ENCODE peak calls at places on chromosome 6, in nine cellular contexts. One of them, this sample, is unnamed.

GRCh38 chr6:116229287-116229913 is 24.5 kb downstream of the TSPYL4 start:
- DNase-seq in lung: no peak
- DNase-seq in spleen: no peak
- DNase-seq in glutamatergic neuron: peak
- DNase-seq in ascending aorta: peak
- DNase-seq in AG10803: peak
- DNase-seq in CD4-positive, alpha-beta T cell: no peak
- DNase-seq in GM13976: no peak
- DNase-seq in mammary epithelial cell: no peak
- DNase-seq in this sample: no peak

GRCh38 chr6:142350309-142350708 is 48.5 kb downstream of the ADGRG6 start:
- DNase-seq in CD4-positive, alpha-beta T cell: no peak
- DNase-seq in glutamatergic neuron: no peak
- DNase-seq in mammary epithelial cell: no peak
- DNase-seq in GM13976: no peak
- DNase-seq in ascending aorta: no peak
- DNase-seq in lung: no peak
- DNase-seq in AG10803: no peak
- DNase-seq in spleen: no peak
- DNase-seq in this sample: no peak

GRCh38 chr6:116779569-116780164 is 14.1 kb upstream of the FAM162B start:
- DNase-seq in CD4-positive, alpha-beta T cell: no peak
- DNase-seq in GM13976: peak
- DNase-seq in ascending aorta: no peak
- DNase-seq in glutamatergic neuron: no peak
- DNase-seq in AG10803: peak
- DNase-seq in lung: no peak
- DNase-seq in spleen: no peak
- DNase-seq in mammary epithelial cell: no peak
- DNase-seq in this sample: peak

GRCh38 chr6:1404713-1405098 is 15.3 kb downstream of the FOXF2 start:
- DNase-seq in AG10803: no peak
- DNase-seq in ascending aorta: no peak
- DNase-seq in spleen: no peak
- DNase-seq in lung: no peak
- DNase-seq in mammary epithelial cell: no peak
- DNase-seq in GM13976: no peak
- DNase-seq in CD4-positive, alpha-beta T cell: no peak
- DNase-seq in glutamatergic neuron: no peak
- DNase-seq in this sample: no peak

GRCh38 chr6:24403501-24403824 is 727 bp downstream of the MRS2 start:
- DNase-seq in lung: no peak
- DNase-seq in mammary epithelial cell: peak
- DNase-seq in spleen: no peak
- DNase-seq in ascending aorta: no peak
- DNase-seq in glutamatergic neuron: no peak
- DNase-seq in CD4-positive, alpha-beta T cell: no peak
- DNase-seq in AG10803: no peak
- DNase-seq in GM13976: no peak
- DNase-seq in this sample: no peak

GRCh38 chr6:123841067-123841896 is 37.6 kb downstream of the NKAIN2 start:
- DNase-seq in AG10803: no peak
- DNase-seq in mammary epithelial cell: no peak
- DNase-seq in GM13976: no peak
- DNase-seq in glutamatergic neuron: no peak
- DNase-seq in ascending aorta: no peak
- DNase-seq in lung: no peak
- DNase-seq in spleen: no peak
- DNase-seq in CD4-positive, alpha-beta T cell: no peak
- DNase-seq in this sample: no peak

GRCh38 chr6:109690373-109690739 is 646 bp downstream of the AK9 start:
- DNase-seq in AG10803: no peak
- DNase-seq in CD4-positive, alpha-beta T cell: peak
- DNase-seq in lung: peak
- DNase-seq in glutamatergic neuron: peak
- DNase-seq in ascending aorta: no peak
- DNase-seq in mammary epithelial cell: no peak
- DNase-seq in spleen: peak
- DNase-seq in GM13976: peak
- DNase-seq in this sample: peak

GRCh38 chr6:162726997-162727346 is 594 bp downstream of the PRKN start:
- DNase-seq in mammary epithelial cell: no peak
- DNase-seq in GM13976: peak
- DNase-seq in AG10803: no peak
- DNase-seq in CD4-positive, alpha-beta T cell: no peak
- DNase-seq in lung: no peak
- DNase-seq in glutamatergic neuron: no peak
- DNase-seq in ascending aorta: no peak
- DNase-seq in spleen: no peak
- DNase-seq in this sample: no peak

GRCh38 chr6:151488226-151488625 is 5.6 kb upstream of the CCDC170 start:
- DNase-seq in ascending aorta: no peak
- DNase-seq in mammary epithelial cell: peak
- DNase-seq in GM13976: no peak
- DNase-seq in glutamatergic neuron: no peak
- DNase-seq in lung: no peak
- DNase-seq in AG10803: no peak
- DNase-seq in CD4-positive, alpha-beta T cell: no peak
- DNase-seq in spleen: no peak
- DNase-seq in this sample: no peak

GRCh38 chr6:73984851-73985250 is 288.8 kb downstream of the CD109 start:
- DNase-seq in ascending aorta: no peak
- DNase-seq in spleen: no peak
- DNase-seq in GM13976: no peak
- DNase-seq in lung: no peak
- DNase-seq in CD4-positive, alpha-beta T cell: no peak
- DNase-seq in glutamatergic neuron: no peak
- DNase-seq in mammary epithelial cell: no peak
- DNase-seq in AG10803: peak
- DNase-seq in this sample: no peak

GRCh38 chr6:73983367-73983766 is 287.4 kb downstream of the CD109 start:
- DNase-seq in CD4-positive, alpha-beta T cell: no peak
- DNase-seq in mammary epithelial cell: no peak
- DNase-seq in lung: no peak
- DNase-seq in GM13976: no peak
- DNase-seq in ascending aorta: no peak
- DNase-seq in glutamatergic neuron: no peak
- DNase-seq in spleen: no peak
- DNase-seq in AG10803: peak
- DNase-seq in this sample: no peak

GRCh38 chr6:73985891-73986290 is 289.9 kb downstream of the CD109 start:
- DNase-seq in GM13976: no peak
- DNase-seq in spleen: no peak
- DNase-seq in AG10803: peak
- DNase-seq in mammary epithelial cell: peak
- DNase-seq in CD4-positive, alpha-beta T cell: no peak
- DNase-seq in ascending aorta: no peak
- DNase-seq in lung: no peak
- DNase-seq in glutamatergic neuron: no peak
- DNase-seq in this sample: no peak
- TF ChIP-seq CTCF in GM13976: no peak
- TF ChIP-seq CTCF in spleen: no peak
- TF ChIP-seq CTCF in AG10803: peak
- TF ChIP-seq CTCF in mammary epithelial cell: peak
- TF ChIP-seq CTCF in CD4-positive, alpha-beta T cell: no peak
- TF ChIP-seq CTCF in ascending aorta: peak
- TF ChIP-seq CTCF in lung: no peak
- TF ChIP-seq CTCF in glutamatergic neuron: no peak
- TF ChIP-seq CTCF in this sample: no peak

DNA sequence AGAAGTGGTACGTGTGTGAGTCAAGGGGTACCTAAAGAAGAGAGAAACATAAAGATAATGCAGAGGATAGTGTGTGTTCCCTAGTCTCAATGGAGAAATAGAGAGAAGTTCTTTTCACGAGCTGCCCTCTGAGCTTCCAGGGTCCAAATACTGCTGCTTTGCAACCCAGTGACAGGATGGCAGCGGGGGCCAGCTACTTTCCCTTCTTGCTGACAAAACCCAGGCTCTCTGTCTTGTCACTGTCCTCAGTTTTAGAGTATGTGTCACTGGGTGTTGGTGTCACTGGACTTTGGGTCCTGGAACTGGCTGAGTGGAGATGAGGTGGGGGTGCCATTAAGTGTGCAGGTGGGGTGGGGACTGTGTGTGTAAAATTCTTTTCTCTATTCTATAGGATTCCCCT is 265.6 kb downstream of the CDC5L start:
- DNase-seq in CD4-positive, alpha-beta T cell: no peak
- DNase-seq in spleen: no peak
- DNase-seq in lung: no peak
- DNase-seq in glutamatergic neuron: no peak
- DNase-seq in GM13976: no peak
- DNase-seq in mammary epithelial cell: no peak
- DNase-seq in AG10803: no peak
- DNase-seq in ascending aorta: no peak
- DNase-seq in this sample: no peak
- TF ChIP-seq CTCF in CD4-positive, alpha-beta T cell: no peak
- TF ChIP-seq CTCF in spleen: no peak
- TF ChIP-seq CTCF in lung: no peak
- TF ChIP-seq CTCF in glutamatergic neuron: no peak
- TF ChIP-seq CTCF in GM13976: no peak
- TF ChIP-seq CTCF in mammary epithelial cell: no peak
- TF ChIP-seq CTCF in AG10803: no peak
- TF ChIP-seq CTCF in ascending aorta: no peak
- TF ChIP-seq CTCF in this sample: no peak

DNA sequence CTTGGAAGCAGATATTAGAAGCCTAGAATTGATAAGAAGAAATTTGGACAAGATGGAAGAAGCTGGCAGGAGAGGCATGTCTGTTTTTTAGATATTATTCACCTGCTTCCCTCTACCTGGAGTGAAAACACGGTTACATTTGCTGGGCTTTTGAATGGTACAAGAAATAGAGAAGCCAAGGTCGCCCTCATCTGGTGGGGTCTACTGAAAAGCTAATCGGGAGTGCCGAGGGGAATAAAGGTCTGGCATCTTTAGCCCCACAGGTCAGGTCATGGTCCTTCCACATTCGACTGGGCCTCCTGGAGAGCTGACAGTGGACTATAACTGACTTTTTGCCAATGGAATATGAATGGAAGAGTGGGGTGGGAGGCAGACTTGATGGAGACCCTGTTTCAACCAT is 4.6 kb upstream of the C2 start:
- DNase-seq in glutamatergic neuron: no peak
- DNase-seq in CD4-positive, alpha-beta T cell: no peak
- DNase-seq in lung: no peak
- DNase-seq in mammary epithelial cell: no peak
- DNase-seq in spleen: peak
- DNase-seq in ascending aorta: no peak
- DNase-seq in AG10803: no peak
- DNase-seq in GM13976: no peak
- DNase-seq in this sample: no peak
- TF ChIP-seq CTCF in glutamatergic neuron: no peak
- TF ChIP-seq CTCF in CD4-positive, alpha-beta T cell: peak
- TF ChIP-seq CTCF in lung: no peak
- TF ChIP-seq CTCF in mammary epithelial cell: no peak
- TF ChIP-seq CTCF in spleen: no peak
- TF ChIP-seq CTCF in ascending aorta: peak
- TF ChIP-seq CTCF in AG10803: peak
- TF ChIP-seq CTCF in GM13976: peak
- TF ChIP-seq CTCF in this sample: peak

GRCh38 chr6:169930799-169931198 is 179.4 kb downstream of the ERMARD start:
- DNase-seq in ascending aorta: no peak
- DNase-seq in mammary epithelial cell: no peak
- DNase-seq in spleen: no peak
- DNase-seq in GM13976: peak
- DNase-seq in lung: no peak
- DNase-seq in glutamatergic neuron: no peak
- DNase-seq in CD4-positive, alpha-beta T cell: no peak
- DNase-seq in AG10803: no peak
- DNase-seq in this sample: no peak
- TF ChIP-seq CTCF in ascending aorta: no peak
- TF ChIP-seq CTCF in mammary epithelial cell: no peak
- TF ChIP-seq CTCF in spleen: no peak
- TF ChIP-seq CTCF in GM13976: no peak
- TF ChIP-seq CTCF in lung: no peak
- TF ChIP-seq CTCF in glutamatergic neuron: no peak
- TF ChIP-seq CTCF in CD4-positive, alpha-beta T cell: no peak
- TF ChIP-seq CTCF in AG10803: no peak
- TF ChIP-seq CTCF in this sample: no peak